ENCODE peak calls at places on chromosomes 3 and 15, in seven cellular contexts. One of them, this sample, is unnamed. For H3K27me3, the result is how much of the 10 kb centered on the place peaks cover.

GRCh38 chr3:11335056-11335608 is 62.9 kb downstream of the ATG7 start:
- DNase-seq in heart right ventricle: peak
- DNase-seq in stomach: no peak
- DNase-seq in CD8-positive, alpha-beta T cell: peak
- DNase-seq in cardiac muscle cell: peak
- DNase-seq in WERI-Rb-1: no peak
- DNase-seq in CD8-positive, alpha-beta memory T cell: no peak
- DNase-seq in this sample: no peak

GRCh38 chr3:27532931-27533607 is 48.9 kb upstream of the SLC4A7 start:
- DNase-seq in heart right ventricle: no peak
- DNase-seq in stomach: no peak
- DNase-seq in CD8-positive, alpha-beta T cell: no peak
- DNase-seq in cardiac muscle cell: no peak
- DNase-seq in WERI-Rb-1: no peak
- DNase-seq in CD8-positive, alpha-beta memory T cell: no peak
- DNase-seq in this sample: no peak

GRCh38 chr15:58492661-58493397 is 61.0 kb downstream of the LIPC start:
- DNase-seq in heart right ventricle: no peak
- DNase-seq in stomach: no peak
- DNase-seq in CD8-positive, alpha-beta T cell: no peak
- DNase-seq in cardiac muscle cell: no peak
- DNase-seq in WERI-Rb-1: peak
- DNase-seq in CD8-positive, alpha-beta memory T cell: no peak
- DNase-seq in this sample: no peak

GRCh38 chr3:79012946-79013362 is 754.8 kb downstream of the ROBO1 start:
- DNase-seq in heart right ventricle: no peak
- DNase-seq in stomach: no peak
- DNase-seq in CD8-positive, alpha-beta T cell: no peak
- DNase-seq in cardiac muscle cell: peak
- DNase-seq in WERI-Rb-1: no peak
- DNase-seq in CD8-positive, alpha-beta memory T cell: no peak
- DNase-seq in this sample: no peak

GRCh38 chr15:29747837-29748417 is 74.3 kb downstream of the TJP1 start:
- DNase-seq in heart right ventricle: no peak
- DNase-seq in stomach: no peak
- DNase-seq in CD8-positive, alpha-beta T cell: no peak
- DNase-seq in cardiac muscle cell: peak
- DNase-seq in WERI-Rb-1: no peak
- DNase-seq in CD8-positive, alpha-beta memory T cell: no peak
- DNase-seq in this sample: no peak

GRCh38 chr15:98530570-98530969 is 117.8 kb upstream of the IGF1R start:
- DNase-seq in heart right ventricle: no peak
- DNase-seq in stomach: no peak
- DNase-seq in CD8-positive, alpha-beta T cell: no peak
- DNase-seq in cardiac muscle cell: no peak
- DNase-seq in WERI-Rb-1: no peak
- DNase-seq in CD8-positive, alpha-beta memory T cell: no peak
- DNase-seq in this sample: no peak

GRCh38 chr3:123595396-123595795 is 10.5 kb upstream of the HACD2 start:
- DNase-seq in heart right ventricle: no peak
- DNase-seq in stomach: no peak
- DNase-seq in CD8-positive, alpha-beta T cell: no peak
- DNase-seq in cardiac muscle cell: no peak
- DNase-seq in WERI-Rb-1: no peak
- DNase-seq in CD8-positive, alpha-beta memory T cell: no peak
- DNase-seq in this sample: no peak

GRCh38 chr3:79167651-79168416 is 600.0 kb downstream of the ROBO1 start:
- DNase-seq in heart right ventricle: no peak
- DNase-seq in stomach: no peak
- DNase-seq in CD8-positive, alpha-beta T cell: no peak
- DNase-seq in cardiac muscle cell: peak
- DNase-seq in WERI-Rb-1: no peak
- DNase-seq in CD8-positive, alpha-beta memory T cell: no peak
- DNase-seq in this sample: no peak

GRCh38 chr3:196569003-196569516 is 600 bp downstream of the FBXO45 start:
- DNase-seq in heart right ventricle: no peak
- DNase-seq in stomach: peak
- DNase-seq in CD8-positive, alpha-beta T cell: peak
- DNase-seq in cardiac muscle cell: peak
- DNase-seq in WERI-Rb-1: peak
- DNase-seq in CD8-positive, alpha-beta memory T cell: peak
- DNase-seq in this sample: peak

GRCh38 chr15:41930221-41930866 is 36.5 kb upstream of the SPTBN5 start:
- DNase-seq in heart right ventricle: no peak
- DNase-seq in stomach: no peak
- DNase-seq in CD8-positive, alpha-beta T cell: no peak
- DNase-seq in cardiac muscle cell: peak
- DNase-seq in WERI-Rb-1: no peak
- DNase-seq in CD8-positive, alpha-beta memory T cell: no peak
- DNase-seq in this sample: peak

GRCh38 chr3:123053107-123053506 is 13.7 kb upstream of the PDIA5 start:
- DNase-seq in heart right ventricle: no peak
- DNase-seq in stomach: no peak
- DNase-seq in CD8-positive, alpha-beta T cell: no peak
- DNase-seq in cardiac muscle cell: peak
- DNase-seq in WERI-Rb-1: peak
- DNase-seq in CD8-positive, alpha-beta memory T cell: no peak
- DNase-seq in this sample: no peak

GRCh38 chr3:197540961-197541377 is 14.8 kb downstream of the BDH1 start:
- DNase-seq in heart right ventricle: no peak
- DNase-seq in stomach: no peak
- DNase-seq in CD8-positive, alpha-beta T cell: no peak
- DNase-seq in cardiac muscle cell: no peak
- DNase-seq in WERI-Rb-1: no peak
- DNase-seq in CD8-positive, alpha-beta memory T cell: no peak
- DNase-seq in this sample: no peak

GRCh38 chr15:83897037-83897436 is 243.1 kb downstream of the ADAMTSL3 start:
- DNase-seq in heart right ventricle: no peak
- DNase-seq in stomach: no peak
- DNase-seq in CD8-positive, alpha-beta T cell: no peak
- DNase-seq in cardiac muscle cell: no peak
- DNase-seq in WERI-Rb-1: no peak
- DNase-seq in CD8-positive, alpha-beta memory T cell: no peak
- DNase-seq in this sample: no peak

GRCh38 chr15:49370782-49371181 is 52.3 kb upstream of the FGF7 start:
- DNase-seq in heart right ventricle: no peak
- DNase-seq in stomach: no peak
- DNase-seq in CD8-positive, alpha-beta T cell: no peak
- DNase-seq in cardiac muscle cell: peak
- DNase-seq in WERI-Rb-1: no peak
- DNase-seq in CD8-positive, alpha-beta memory T cell: no peak
- DNase-seq in this sample: no peak

GRCh38 chr3:120200836-120201235 is 84.2 kb downstream of the GPR156 start:
- DNase-seq in heart right ventricle: no peak
- DNase-seq in stomach: no peak
- DNase-seq in CD8-positive, alpha-beta T cell: no peak
- DNase-seq in cardiac muscle cell: no peak
- DNase-seq in WERI-Rb-1: no peak
- DNase-seq in CD8-positive, alpha-beta memory T cell: no peak
- DNase-seq in this sample: no peak

GRCh38 chr3:123807820-123808219 is 76.3 kb downstream of the MYLK start:
- DNase-seq in heart right ventricle: no peak
- DNase-seq in stomach: no peak
- DNase-seq in CD8-positive, alpha-beta T cell: no peak
- DNase-seq in cardiac muscle cell: peak
- DNase-seq in WERI-Rb-1: no peak
- DNase-seq in CD8-positive, alpha-beta memory T cell: no peak
- DNase-seq in this sample: no peak

GRCh38 chr3:117017135-117017990 is 307.8 kb downstream of the TUSC7 start:
- DNase-seq in heart right ventricle: no peak
- DNase-seq in stomach: no peak
- DNase-seq in CD8-positive, alpha-beta T cell: no peak
- DNase-seq in cardiac muscle cell: peak
- DNase-seq in WERI-Rb-1: no peak
- DNase-seq in CD8-positive, alpha-beta memory T cell: no peak
- DNase-seq in this sample: no peak

GRCh38 chr15:37891754-37892368 is 42.6 kb upstream of the TMCO5A start:
- DNase-seq in heart right ventricle: no peak
- DNase-seq in stomach: no peak
- DNase-seq in CD8-positive, alpha-beta T cell: no peak
- DNase-seq in cardiac muscle cell: peak
- DNase-seq in WERI-Rb-1: peak
- DNase-seq in CD8-positive, alpha-beta memory T cell: no peak
- DNase-seq in this sample: no peak

GRCh38 chr3:99960123-99960878 is 142.6 kb downstream of the CMSS1 start:
- DNase-seq in heart right ventricle: no peak
- DNase-seq in stomach: no peak
- DNase-seq in CD8-positive, alpha-beta T cell: no peak
- DNase-seq in cardiac muscle cell: no peak
- DNase-seq in WERI-Rb-1: no peak
- DNase-seq in CD8-positive, alpha-beta memory T cell: no peak
- DNase-seq in this sample: no peak

GRCh38 chr3:44444437-44444836 is 33.0 kb downstream of the ZNF445 start:
- DNase-seq in heart right ventricle: no peak
- DNase-seq in stomach: no peak
- DNase-seq in CD8-positive, alpha-beta T cell: no peak
- DNase-seq in cardiac muscle cell: no peak
- DNase-seq in WERI-Rb-1: no peak
- DNase-seq in CD8-positive, alpha-beta memory T cell: no peak
- DNase-seq in this sample: no peak

GRCh38 chr3:100157617-100158016 is 43.3 kb upstream of the FILIP1L start:
- DNase-seq in heart right ventricle: no peak
- DNase-seq in stomach: no peak
- DNase-seq in CD8-positive, alpha-beta T cell: no peak
- DNase-seq in cardiac muscle cell: no peak
- DNase-seq in WERI-Rb-1: no peak
- DNase-seq in CD8-positive, alpha-beta memory T cell: no peak
- DNase-seq in this sample: no peak

GRCh38 chr3:159989973-159990846 is 1.6 kb downstream of the IL12A start:
- DNase-seq in heart right ventricle: no peak
- DNase-seq in stomach: no peak
- DNase-seq in CD8-positive, alpha-beta T cell: no peak
- DNase-seq in cardiac muscle cell: no peak
- DNase-seq in WERI-Rb-1: no peak
- DNase-seq in CD8-positive, alpha-beta memory T cell: no peak
- DNase-seq in this sample: no peak

GRCh38 chr15:85351965-85352364 is 28.4 kb upstream of the AKAP13 start:
- DNase-seq in heart right ventricle: no peak
- DNase-seq in stomach: no peak
- DNase-seq in CD8-positive, alpha-beta T cell: no peak
- DNase-seq in cardiac muscle cell: no peak
- DNase-seq in WERI-Rb-1: no peak
- DNase-seq in CD8-positive, alpha-beta memory T cell: no peak
- DNase-seq in this sample: no peak

GRCh38 chr15:85354432-85354831 is 26.0 kb upstream of the AKAP13 start:
- DNase-seq in heart right ventricle: peak
- DNase-seq in stomach: no peak
- DNase-seq in CD8-positive, alpha-beta T cell: no peak
- DNase-seq in cardiac muscle cell: peak
- DNase-seq in WERI-Rb-1: no peak
- DNase-seq in CD8-positive, alpha-beta memory T cell: no peak
- DNase-seq in this sample: no peak

GRCh38 chr15:85356276-85356675 is 24.1 kb upstream of the AKAP13 start:
- DNase-seq in heart right ventricle: no peak
- DNase-seq in stomach: no peak
- DNase-seq in CD8-positive, alpha-beta T cell: no peak
- DNase-seq in cardiac muscle cell: no peak
- DNase-seq in WERI-Rb-1: no peak
- DNase-seq in CD8-positive, alpha-beta memory T cell: no peak
- DNase-seq in this sample: no peak

GRCh38 chr15:85354948-85355347 is 25.5 kb upstream of the AKAP13 start:
- DNase-seq in heart right ventricle: no peak
- DNase-seq in stomach: no peak
- DNase-seq in CD8-positive, alpha-beta T cell: no peak
- DNase-seq in cardiac muscle cell: no peak
- DNase-seq in WERI-Rb-1: no peak
- DNase-seq in CD8-positive, alpha-beta memory T cell: no peak
- DNase-seq in this sample: no peak
- H3K4me3 ChIP-seq in heart right ventricle: no peak
- H3K4me3 ChIP-seq in stomach: no peak
- H3K4me3 ChIP-seq in CD8-positive, alpha-beta T cell: no peak
- H3K4me3 ChIP-seq in cardiac muscle cell: no peak
- H3K4me3 ChIP-seq in WERI-Rb-1: no peak
- H3K4me3 ChIP-seq in CD8-positive, alpha-beta memory T cell: no peak
- H3K4me3 ChIP-seq in this sample: no peak

DNA sequence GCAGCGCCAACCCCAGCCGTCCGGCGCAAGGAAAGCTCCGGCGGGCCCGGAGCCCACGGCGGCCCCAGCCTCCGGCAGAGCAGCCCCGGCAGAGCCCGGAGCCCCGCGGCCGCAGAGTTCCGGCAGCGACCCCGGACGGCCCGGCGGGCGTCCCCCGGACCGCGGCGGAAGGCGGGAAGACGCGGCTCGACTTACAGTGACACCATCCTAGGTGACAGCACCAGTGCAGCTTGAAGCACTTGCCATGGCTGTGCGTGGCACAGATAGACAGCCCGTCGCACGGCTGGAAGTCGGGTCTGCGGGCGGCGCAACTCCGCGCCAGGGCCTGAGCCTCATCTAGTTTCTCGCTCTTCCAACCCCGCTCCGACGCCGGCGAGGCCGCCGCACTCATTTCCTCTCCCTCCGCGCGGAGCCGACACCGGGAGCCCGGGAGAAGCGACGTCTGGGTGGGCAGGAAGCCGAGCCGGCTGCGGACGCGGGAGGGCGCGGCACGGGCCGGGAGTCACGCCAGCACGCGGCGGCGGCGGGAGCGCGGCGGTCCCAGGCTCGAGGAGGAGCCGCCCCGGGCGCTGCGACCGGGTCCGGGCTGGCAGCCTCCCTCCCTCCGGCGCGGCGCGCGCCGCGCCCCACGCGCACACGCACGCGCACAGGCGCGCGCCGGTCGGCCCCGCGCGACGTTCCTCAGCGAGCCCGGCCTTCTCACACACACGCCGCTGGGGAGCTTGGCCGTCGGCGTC is at the start of gene C3orf70:
- DNase-seq in heart right ventricle: peak
- DNase-seq in stomach: peak
- DNase-seq in CD8-positive, alpha-beta T cell: no peak
- DNase-seq in cardiac muscle cell: peak
- DNase-seq in WERI-Rb-1: peak
- DNase-seq in CD8-positive, alpha-beta memory T cell: no peak
- DNase-seq in this sample: peak
- H3K27ac ChIP-seq in heart right ventricle: peak
- H3K27ac ChIP-seq in stomach: peak
- H3K27ac ChIP-seq in CD8-positive, alpha-beta T cell: no peak
- H3K27ac ChIP-seq in cardiac muscle cell: no peak
- H3K27ac ChIP-seq in WERI-Rb-1: peak
- H3K27ac ChIP-seq in CD8-positive, alpha-beta memory T cell: no peak
- H3K27ac ChIP-seq in this sample: peak

GRCh38 chr3:137764001-137764433 is at the start of gene SOX14:
- DNase-seq in heart right ventricle: no peak
- DNase-seq in stomach: peak
- DNase-seq in CD8-positive, alpha-beta T cell: no peak
- DNase-seq in cardiac muscle cell: no peak
- DNase-seq in WERI-Rb-1: peak
- DNase-seq in CD8-positive, alpha-beta memory T cell: no peak
- DNase-seq in this sample: no peak
- H3K27me3 ChIP-seq in heart right ventricle: half or more
- H3K27me3 ChIP-seq in stomach: under half
- H3K27me3 ChIP-seq in CD8-positive, alpha-beta T cell: under half
- H3K27me3 ChIP-seq in cardiac muscle cell: half or more
- H3K27me3 ChIP-seq in WERI-Rb-1: half or more
- H3K27me3 ChIP-seq in CD8-positive, alpha-beta memory T cell: under half
- H3K27me3 ChIP-seq in this sample: half or more

DNA sequence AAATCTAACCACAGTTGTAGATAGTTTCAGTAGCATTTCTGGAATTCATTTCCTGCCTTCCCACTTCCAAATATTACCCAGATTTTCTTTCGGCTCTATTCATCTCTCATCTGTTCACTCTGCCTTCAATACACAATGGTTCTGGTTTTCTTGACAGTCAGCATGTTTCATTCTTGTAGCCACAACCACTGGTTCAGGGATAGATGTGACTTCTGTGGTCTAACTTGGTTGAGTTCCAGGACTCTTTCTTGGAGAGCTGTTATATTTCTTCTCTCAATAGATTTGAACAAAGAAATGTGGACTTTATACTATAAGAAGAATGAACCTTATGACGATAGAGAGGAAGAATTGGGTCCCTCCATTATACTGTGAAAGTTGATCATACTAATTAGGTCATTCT is 228.8 kb downstream of the NSUN3 start:
- DNase-seq in heart right ventricle: no peak
- DNase-seq in stomach: no peak
- DNase-seq in CD8-positive, alpha-beta T cell: no peak
- DNase-seq in cardiac muscle cell: no peak
- DNase-seq in WERI-Rb-1: no peak
- DNase-seq in CD8-positive, alpha-beta memory T cell: no peak
- DNase-seq in this sample: no peak
- H3K4me3 ChIP-seq in heart right ventricle: no peak
- H3K4me3 ChIP-seq in stomach: no peak
- H3K4me3 ChIP-seq in CD8-positive, alpha-beta T cell: no peak
- H3K4me3 ChIP-seq in cardiac muscle cell: no peak
- H3K4me3 ChIP-seq in WERI-Rb-1: no peak
- H3K4me3 ChIP-seq in CD8-positive, alpha-beta memory T cell: no peak
- H3K4me3 ChIP-seq in this sample: no peak

This sample was measured in tibial artery.